ENCODE peak calls at places on chromosomes 13 and 19, in seven cellular contexts. One of them, this sample, is unnamed.

GRCh38 chr19:2167896-2168618 is 4.3 kb downstream of the DOT1L start:
- DNase-seq in ovary: no peak
- DNase-seq in H54: no peak
- DNase-seq in heart left ventricle: peak
- DNase-seq in IMR-90: peak
- DNase-seq in adrenal gland: peak
- DNase-seq in transverse colon: peak
- DNase-seq in this sample: peak

GRCh38 chr19:28643284-28643683 is 569.7 kb downstream of the UQCRFS1 start:
- DNase-seq in ovary: no peak
- DNase-seq in H54: no peak
- DNase-seq in heart left ventricle: no peak
- DNase-seq in IMR-90: no peak
- DNase-seq in adrenal gland: no peak
- DNase-seq in transverse colon: no peak
- DNase-seq in this sample: no peak

GRCh38 chr13:82747948-82748347 is 1134.3 kb downstream of the SLITRK1 start:
- DNase-seq in ovary: no peak
- DNase-seq in H54: no peak
- DNase-seq in heart left ventricle: no peak
- DNase-seq in IMR-90: peak
- DNase-seq in adrenal gland: no peak
- DNase-seq in transverse colon: no peak
- DNase-seq in this sample: no peak

GRCh38 chr13:50244355-50244912 is 229.2 kb downstream of the KCNRG start:
- DNase-seq in ovary: no peak
- DNase-seq in H54: no peak
- DNase-seq in heart left ventricle: no peak
- DNase-seq in IMR-90: no peak
- DNase-seq in adrenal gland: no peak
- DNase-seq in transverse colon: no peak
- DNase-seq in this sample: no peak

GRCh38 chr19:8571006-8571411 is 6.2 kb downstream of the MYO1F start:
- DNase-seq in ovary: no peak
- DNase-seq in H54: peak
- DNase-seq in heart left ventricle: peak
- DNase-seq in IMR-90: peak
- DNase-seq in adrenal gland: no peak
- DNase-seq in transverse colon: peak
- DNase-seq in this sample: no peak

GRCh38 chr13:42119091-42119490 is 70.6 kb downstream of the DGKH start:
- DNase-seq in ovary: no peak
- DNase-seq in H54: no peak
- DNase-seq in heart left ventricle: no peak
- DNase-seq in IMR-90: no peak
- DNase-seq in adrenal gland: no peak
- DNase-seq in transverse colon: no peak
- DNase-seq in this sample: no peak

GRCh38 chr19:45124021-45124420 is 31.0 kb downstream of the PPP1R37 start:
- DNase-seq in ovary: no peak
- DNase-seq in H54: no peak
- DNase-seq in heart left ventricle: no peak
- DNase-seq in IMR-90: no peak
- DNase-seq in adrenal gland: no peak
- DNase-seq in transverse colon: no peak
- DNase-seq in this sample: no peak

GRCh38 chr13:107713314-107713713 is 502.0 kb downstream of the LIG4 start:
- DNase-seq in ovary: no peak
- DNase-seq in H54: no peak
- DNase-seq in heart left ventricle: no peak
- DNase-seq in IMR-90: no peak
- DNase-seq in adrenal gland: no peak
- DNase-seq in transverse colon: no peak
- DNase-seq in this sample: no peak

GRCh38 chr19:33394006-33394722 is 20.7 kb downstream of the CEBPG start:
- DNase-seq in ovary: peak
- DNase-seq in H54: peak
- DNase-seq in heart left ventricle: no peak
- DNase-seq in IMR-90: peak
- DNase-seq in adrenal gland: no peak
- DNase-seq in transverse colon: no peak
- DNase-seq in this sample: no peak

GRCh38 chr19:867301-867793 is 7.9 kb downstream of the CFD start:
- DNase-seq in ovary: no peak
- DNase-seq in H54: no peak
- DNase-seq in heart left ventricle: no peak
- DNase-seq in IMR-90: no peak
- DNase-seq in adrenal gland: no peak
- DNase-seq in transverse colon: no peak
- DNase-seq in this sample: no peak

GRCh38 chr13:83452292-83452950 is 429.9 kb downstream of the SLITRK1 start:
- DNase-seq in ovary: no peak
- DNase-seq in H54: no peak
- DNase-seq in heart left ventricle: no peak
- DNase-seq in IMR-90: no peak
- DNase-seq in adrenal gland: no peak
- DNase-seq in transverse colon: no peak
- DNase-seq in this sample: no peak

GRCh38 chr19:1164684-1165531 is 9.2 kb downstream of the SBNO2 start:
- DNase-seq in ovary: peak
- DNase-seq in H54: no peak
- DNase-seq in heart left ventricle: no peak
- DNase-seq in IMR-90: no peak
- DNase-seq in adrenal gland: no peak
- DNase-seq in transverse colon: no peak
- DNase-seq in this sample: no peak

GRCh38 chr19:42469311-42470239 is 26.8 kb upstream of the CXCL17 start:
- DNase-seq in ovary: no peak
- DNase-seq in H54: no peak
- DNase-seq in heart left ventricle: no peak
- DNase-seq in IMR-90: no peak
- DNase-seq in adrenal gland: no peak
- DNase-seq in transverse colon: no peak
- DNase-seq in this sample: no peak

GRCh38 chr19:42468273-42468796 is 25.6 kb upstream of the CXCL17 start:
- DNase-seq in ovary: no peak
- DNase-seq in H54: peak
- DNase-seq in heart left ventricle: no peak
- DNase-seq in IMR-90: peak
- DNase-seq in adrenal gland: no peak
- DNase-seq in transverse colon: peak
- DNase-seq in this sample: no peak

GRCh38 chr19:42467437-42467760 is 24.7 kb upstream of the CXCL17 start:
- DNase-seq in ovary: no peak
- DNase-seq in H54: no peak
- DNase-seq in heart left ventricle: no peak
- DNase-seq in IMR-90: no peak
- DNase-seq in adrenal gland: no peak
- DNase-seq in transverse colon: peak
- DNase-seq in this sample: no peak

GRCh38 chr19:42465827-42466280 is 23.1 kb upstream of the CXCL17 start:
- DNase-seq in ovary: no peak
- DNase-seq in H54: no peak
- DNase-seq in heart left ventricle: no peak
- DNase-seq in IMR-90: no peak
- DNase-seq in adrenal gland: no peak
- DNase-seq in transverse colon: no peak
- DNase-seq in this sample: no peak

DNA sequence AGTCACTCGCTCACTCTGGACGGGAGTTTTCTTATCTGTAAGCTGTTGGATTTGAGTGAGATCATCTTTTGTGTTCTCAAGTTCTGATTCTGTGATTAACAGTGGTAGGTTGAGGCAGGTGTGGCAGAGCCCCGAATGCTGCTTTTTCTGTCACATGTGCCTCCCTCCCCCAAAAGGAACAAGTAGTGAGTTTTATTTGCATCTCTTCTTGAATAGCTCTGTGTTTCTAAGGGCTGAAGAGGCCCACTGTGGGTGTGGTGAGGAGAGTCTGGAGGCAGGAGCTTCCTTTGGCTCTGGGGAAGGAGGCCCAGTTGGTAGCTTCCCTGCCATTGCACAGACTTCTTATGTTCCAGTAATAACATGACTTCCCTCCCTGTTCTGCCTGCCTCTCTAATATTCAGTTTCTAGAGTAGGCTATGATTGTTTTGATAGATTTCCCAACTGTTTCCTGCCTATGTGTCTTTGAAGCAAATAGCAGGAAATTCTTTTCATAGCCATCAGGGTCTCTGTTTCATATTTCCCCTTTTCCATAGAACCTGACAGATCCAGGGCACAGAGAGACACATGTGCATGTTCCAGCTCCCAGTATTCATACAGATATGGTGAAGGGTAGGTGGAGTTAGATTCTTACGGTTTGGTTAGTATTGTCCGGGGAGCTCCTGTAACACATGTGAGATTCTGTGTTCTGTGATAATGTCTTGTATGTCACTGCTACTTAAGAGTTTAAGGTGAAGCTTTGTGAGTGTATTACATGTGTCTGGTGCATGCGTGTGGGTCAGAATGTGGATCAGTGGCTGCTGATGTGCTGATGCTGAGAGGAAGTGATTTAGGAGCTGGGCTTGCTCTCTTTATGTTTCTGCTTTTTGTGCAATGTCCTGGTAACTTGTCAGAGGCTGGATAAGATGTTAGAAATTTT is 24.0 kb upstream of the CXCL17 start:
- DNase-seq in ovary: no peak
- DNase-seq in H54: no peak
- DNase-seq in heart left ventricle: no peak
- DNase-seq in IMR-90: no peak
- DNase-seq in adrenal gland: no peak
- DNase-seq in transverse colon: no peak
- DNase-seq in this sample: no peak
- TF ChIP-seq POLR2A in ovary: no peak
- TF ChIP-seq POLR2A in H54: no peak
- TF ChIP-seq POLR2A in heart left ventricle: no peak
- TF ChIP-seq POLR2A in IMR-90: no peak
- TF ChIP-seq POLR2A in adrenal gland: no peak
- TF ChIP-seq POLR2A in transverse colon: no peak
- TF ChIP-seq POLR2A in this sample: no peak

DNA sequence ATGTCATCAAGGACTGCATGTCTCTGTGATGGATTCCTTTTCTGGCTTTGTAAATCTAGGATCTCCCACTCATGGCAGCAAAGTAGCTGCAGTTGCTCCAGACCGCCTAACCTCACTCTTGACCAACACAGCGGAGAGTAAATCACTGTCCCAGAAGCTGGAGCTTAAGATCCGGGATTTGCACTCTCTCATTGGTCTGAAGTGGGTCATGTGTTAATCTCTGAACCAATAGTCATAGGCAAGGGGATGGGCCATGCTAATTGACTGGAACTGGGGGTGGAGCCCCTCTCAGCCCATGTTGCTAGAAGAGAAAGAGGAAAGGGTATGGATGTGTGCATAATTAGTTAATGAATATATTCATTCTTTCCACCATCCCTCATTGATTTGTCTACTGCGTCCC is 34.0 kb downstream of the VAV1 start:
- DNase-seq in ovary: no peak
- DNase-seq in H54: no peak
- DNase-seq in heart left ventricle: no peak
- DNase-seq in IMR-90: no peak
- DNase-seq in adrenal gland: no peak
- DNase-seq in transverse colon: no peak
- DNase-seq in this sample: no peak
- TF ChIP-seq POLR2A in ovary: no peak
- TF ChIP-seq POLR2A in H54: no peak
- TF ChIP-seq POLR2A in heart left ventricle: no peak
- TF ChIP-seq POLR2A in IMR-90: no peak
- TF ChIP-seq POLR2A in adrenal gland: no peak
- TF ChIP-seq POLR2A in transverse colon: no peak
- TF ChIP-seq POLR2A in this sample: no peak

GRCh38 chr13:36344886-36345437 is 1.2 kb downstream of the SPART start:
- DNase-seq in ovary: peak
- DNase-seq in H54: no peak
- DNase-seq in heart left ventricle: no peak
- DNase-seq in IMR-90: no peak
- DNase-seq in adrenal gland: peak
- DNase-seq in transverse colon: no peak
- DNase-seq in this sample: peak

GRCh38 chr13:36345438-36346221 is 564 bp downstream of the SPART start:
- DNase-seq in ovary: peak
- DNase-seq in H54: peak
- DNase-seq in heart left ventricle: peak
- DNase-seq in IMR-90: peak
- DNase-seq in adrenal gland: peak
- DNase-seq in transverse colon: peak
- DNase-seq in this sample: peak

GRCh38 chr13:36344173-36344572 is 2.0 kb downstream of the SPART start:
- DNase-seq in ovary: peak
- DNase-seq in H54: no peak
- DNase-seq in heart left ventricle: no peak
- DNase-seq in IMR-90: peak
- DNase-seq in adrenal gland: no peak
- DNase-seq in transverse colon: peak
- DNase-seq in this sample: peak

GRCh38 chr13:36347826-36348225 is 1.6 kb upstream of the SPART start:
- DNase-seq in ovary: no peak
- DNase-seq in H54: no peak
- DNase-seq in heart left ventricle: no peak
- DNase-seq in IMR-90: no peak
- DNase-seq in adrenal gland: no peak
- DNase-seq in transverse colon: no peak
- DNase-seq in this sample: no peak

DNA sequence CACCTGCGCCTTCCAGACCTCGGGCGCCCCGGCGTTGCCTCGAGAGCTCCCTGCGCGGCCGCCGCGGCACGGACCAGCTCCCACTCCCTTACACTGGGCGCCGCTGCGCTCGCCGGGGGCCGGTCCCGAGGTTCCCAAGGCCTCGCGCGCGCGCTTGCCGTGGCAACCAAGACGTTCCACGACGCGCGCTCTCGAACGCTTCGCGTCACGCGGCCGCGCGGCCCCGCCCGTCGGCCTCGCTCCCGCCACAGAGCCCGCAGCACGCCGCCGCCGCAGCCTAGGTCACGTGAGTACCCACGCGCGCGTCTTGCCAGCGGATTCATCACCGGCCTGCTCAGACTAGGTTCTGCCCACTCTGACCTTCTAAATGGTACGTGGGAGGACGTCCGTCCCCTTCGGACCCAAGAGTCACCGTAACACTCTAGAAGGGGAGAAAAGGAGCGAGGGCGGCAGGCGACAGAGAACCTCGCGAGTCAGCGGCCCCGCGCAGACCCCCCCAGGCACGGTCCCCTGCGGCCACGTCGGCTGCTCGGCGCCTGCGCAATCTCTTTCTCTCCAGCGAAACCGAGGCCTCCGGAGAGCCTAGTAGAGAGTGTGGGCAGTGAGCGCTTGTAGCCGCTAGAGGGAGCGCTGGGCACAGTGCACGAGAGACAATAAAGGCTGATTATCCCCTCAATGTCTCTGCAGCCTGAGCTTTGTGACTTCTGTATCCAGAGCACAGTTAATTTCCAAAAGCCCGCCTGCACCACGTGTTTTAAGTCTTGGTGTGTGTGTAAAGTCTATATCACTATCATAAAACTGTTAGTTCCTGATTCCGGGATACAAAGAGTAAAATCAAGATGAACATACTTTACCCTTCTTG is at the start of gene SPART:
- DNase-seq in ovary: peak
- DNase-seq in H54: peak
- DNase-seq in heart left ventricle: peak
- DNase-seq in IMR-90: peak
- DNase-seq in adrenal gland: peak
- DNase-seq in transverse colon: peak
- DNase-seq in this sample: peak
- TF ChIP-seq POLR2A in ovary: peak
- TF ChIP-seq POLR2A in H54: peak
- TF ChIP-seq POLR2A in heart left ventricle: no peak
- TF ChIP-seq POLR2A in IMR-90: peak
- TF ChIP-seq POLR2A in adrenal gland: peak
- TF ChIP-seq POLR2A in transverse colon: peak
- TF ChIP-seq POLR2A in this sample: peak

GRCh38 chr13:60396008-60396782 is 825 bp upstream of the TDRD3 start:
- DNase-seq in ovary: peak
- DNase-seq in H54: peak
- DNase-seq in heart left ventricle: peak
- DNase-seq in IMR-90: peak
- DNase-seq in adrenal gland: peak
- DNase-seq in transverse colon: peak
- DNase-seq in this sample: peak
- TF ChIP-seq POLR2A in ovary: peak
- TF ChIP-seq POLR2A in H54: peak
- TF ChIP-seq POLR2A in heart left ventricle: no peak
- TF ChIP-seq POLR2A in IMR-90: no peak
- TF ChIP-seq POLR2A in adrenal gland: peak
- TF ChIP-seq POLR2A in transverse colon: peak
- TF ChIP-seq POLR2A in this sample: peak

This sample was measured in erythroblast.